ENCODE peak calls at places on chromosomes 5 and 9, in nine cellular contexts. A is stomach, Z is breast epithelium, B is Panc1, X is GM23338, R is suprapubic skin, C is spleen, F is endothelial cell of umbilical vein, N is sigmoid colon. E is an unnamed sample.

GRCh38 chr5:180471866-180472265 is 22.3 kb upstream of the CNOT6 start:
- DNase-seq in B (no peak), Z (no peak), N (no peak), X (no peak), F (no peak), A (peak), C (peak), R (peak), E (no peak)

GRCh38 chr9:4298255-4299005 is 1.4 kb downstream of the GLIS3 start:
- DNase-seq in X (peak), R (peak), Z (peak), C (no peak), N (peak), A (peak), F (peak), B (no peak), E (no peak)

GRCh38 chr5:61030163-61030482 is 85.1 kb downstream of the NDUFAF2 start:
- DNase-seq in X (no peak), B (no peak), C (no peak), N (no peak), F (no peak), Z (no peak), A (no peak), R (no peak), E (no peak)

GRCh38 chr9:37582548-37583157 is 6.5 kb upstream of the FBXO10 start:
- DNase-seq in R (no peak), A (no peak), N (no peak), F (peak), Z (no peak), X (peak), B (peak), C (no peak), E (no peak)

GRCh38 chr9:91558879-91559278 is 135.2 kb upstream of the NFIL3 start:
- DNase-seq in C (no peak), F (no peak), X (no peak), A (no peak), B (no peak), Z (no peak), N (no peak), R (no peak), E (no peak)

GRCh38 chr9:20593131-20593530 is 29.2 kb downstream of the MLLT3 start:
- DNase-seq in C (no peak), Z (no peak), F (no peak), N (no peak), X (no peak), B (no peak), A (no peak), R (no peak), E (no peak)

GRCh38 chr5:145130996-145131395 is 704.1 kb downstream of the PRELID2 start:
- DNase-seq in A (no peak), R (no peak), B (no peak), F (no peak), Z (no peak), C (no peak), X (peak), N (no peak), E (no peak)

GRCh38 chr9:124665391-124666058 is 105.6 kb downstream of the NR6A1 start:
- DNase-seq in Z (no peak), C (no peak), B (no peak), X (no peak), A (no peak), N (no peak), F (peak), R (no peak), E (no peak)

GRCh38 chr9:4079906-4080305 is 220.0 kb downstream of the GLIS3 start:
- DNase-seq in A (no peak), B (no peak), R (no peak), Z (no peak), F (no peak), X (no peak), C (no peak), N (no peak), E (no peak)

GRCh38 chr9:135524130-135524861 is 3.1 kb downstream of the LCN1 start:
- DNase-seq in X (no peak), F (no peak), Z (no peak), R (peak), C (no peak), A (peak), B (no peak), N (peak), E (no peak)

GRCh38 chr5:76785493-76785892 is 33.3 kb upstream of the F2RL1 start:
- DNase-seq in X (no peak), A (no peak), R (no peak), F (peak), N (no peak), Z (no peak), C (no peak), B (no peak), E (no peak)

GRCh38 chr5:179211076-179211475 is 134.2 kb downstream of the ADAMTS2 start:
- DNase-seq in N (no peak), C (no peak), B (no peak), A (no peak), R (no peak), X (no peak), F (no peak), Z (no peak), E (no peak)

GRCh38 chr5:141192110-141192725 is at the start of gene PCDHB10:
- DNase-seq in C (no peak), A (no peak), Z (no peak), R (no peak), X (peak), N (peak), F (peak), B (no peak), E (no peak)

GRCh38 chr5:136754216-136754615 is 388.9 kb upstream of the TRPC7 start:
- DNase-seq in Z (no peak), R (no peak), F (no peak), A (no peak), C (no peak), B (no peak), X (no peak), N (no peak), E (no peak)

GRCh38 chr5:31944683-31945445 is 229.3 kb downstream of the GOLPH3 start:
- DNase-seq in Z (no peak), X (no peak), R (no peak), F (no peak), C (no peak), B (no peak), N (no peak), A (peak), E (no peak)
- TF ChIP-seq POLR2AphosphoS5 in Z (no peak), X (no peak), R (no peak), F (no peak), C (no peak), B (no peak), N (no peak), A (no peak), E (no peak)

DNA sequence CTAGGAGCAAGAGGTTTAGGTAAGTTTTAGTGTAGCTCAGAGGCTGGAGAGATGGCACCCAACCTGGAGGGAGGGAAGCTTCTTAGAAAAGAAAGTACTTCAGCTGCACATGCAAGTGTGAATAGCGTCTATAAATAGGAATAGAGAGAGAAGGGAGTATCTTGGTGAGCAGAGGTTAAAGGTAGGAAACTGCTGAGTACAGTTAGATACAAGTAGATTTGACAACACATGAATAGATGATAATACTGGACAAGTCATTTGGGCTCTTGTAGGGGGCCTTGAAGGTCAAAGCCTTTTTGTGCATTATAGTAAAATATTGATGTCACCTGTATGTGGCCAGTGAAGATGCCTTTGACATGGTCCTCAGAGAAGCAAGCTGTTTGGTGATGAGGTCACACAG is 34.2 kb downstream of the ANP32B start:
- DNase-seq in N (no peak), Z (no peak), R (no peak), X (no peak), F (no peak), A (no peak), B (no peak), C (no peak), E (no peak)
- TF ChIP-seq POLR2AphosphoS5 in N (no peak), Z (no peak), R (no peak), X (no peak), F (no peak), A (no peak), B (no peak), C (no peak), E (no peak)

DNA sequence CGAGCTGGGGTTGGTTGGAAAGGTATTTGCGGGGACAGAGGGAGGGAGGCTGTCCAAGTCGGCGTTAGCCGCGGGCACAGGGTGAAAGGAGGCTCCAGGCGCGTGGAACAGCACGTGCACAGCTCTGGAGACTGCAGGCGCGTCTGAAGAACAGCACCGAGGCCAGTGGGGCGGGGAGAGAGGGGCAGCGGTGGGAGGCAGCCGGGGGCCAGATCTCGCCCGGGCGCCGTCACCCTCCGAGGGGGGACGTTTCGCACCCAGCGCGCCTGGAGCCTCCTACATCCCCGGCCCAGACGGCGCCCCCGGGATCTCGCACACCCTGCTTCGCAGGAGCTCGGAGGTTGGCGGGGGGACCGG is 79.6 kb downstream of the NTNG2 start:
- DNase-seq in A (no peak), R (no peak), F (no peak), B (no peak), C (no peak), N (no peak), Z (no peak), X (no peak), E (no peak)
- TF ChIP-seq POLR2AphosphoS5 in A (peak), R (no peak), F (no peak), B (no peak), C (peak), N (peak), Z (no peak), X (no peak), E (no peak)

DNA sequence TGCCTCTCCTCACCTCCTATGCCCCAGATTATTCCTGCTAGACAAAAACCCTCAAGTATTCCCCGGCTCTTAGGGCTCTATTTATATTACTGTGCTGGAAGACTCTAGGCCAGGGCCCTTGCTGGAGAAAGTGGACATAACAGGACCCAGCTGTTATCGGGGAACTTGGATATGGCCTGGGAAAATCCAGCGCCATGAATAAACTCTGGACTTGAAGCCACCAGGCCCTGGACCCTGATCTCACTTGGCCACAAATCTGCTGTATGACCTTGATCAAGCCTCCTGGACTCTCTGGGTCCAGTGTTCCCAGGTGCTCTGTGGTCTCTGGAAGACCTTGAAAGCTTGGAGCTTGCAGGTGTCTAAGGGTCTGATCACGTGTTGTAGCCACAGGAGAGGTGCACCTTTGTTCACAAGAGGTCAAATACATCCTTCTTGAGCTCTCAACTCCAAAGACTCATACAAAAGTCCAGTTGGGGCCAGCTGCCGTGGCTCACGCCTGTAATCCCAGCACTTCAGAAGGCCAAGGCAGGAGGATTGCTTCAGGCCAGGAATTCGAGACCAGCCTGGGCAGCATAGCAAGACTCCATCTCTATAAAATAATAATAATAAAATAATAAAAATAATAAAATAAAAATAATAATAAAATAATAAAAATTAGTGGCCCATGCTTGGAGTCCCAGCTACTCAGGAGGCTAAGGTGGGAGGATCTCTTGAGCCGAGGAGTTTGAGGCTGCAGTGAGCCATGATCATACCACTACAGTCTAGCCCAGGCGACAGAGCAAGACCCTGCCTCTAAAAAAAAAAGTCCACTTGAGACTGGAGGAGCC is 26.5 kb downstream of the COL27A1 start:
- DNase-seq in B (no peak), C (peak), Z (no peak), N (peak), F (no peak), X (no peak), A (no peak), R (no peak), E (no peak)
- TF ChIP-seq POLR2AphosphoS5 in B (no peak), C (no peak), Z (no peak), N (no peak), F (no peak), X (no peak), A (no peak), R (no peak), E (no peak)

DNA sequence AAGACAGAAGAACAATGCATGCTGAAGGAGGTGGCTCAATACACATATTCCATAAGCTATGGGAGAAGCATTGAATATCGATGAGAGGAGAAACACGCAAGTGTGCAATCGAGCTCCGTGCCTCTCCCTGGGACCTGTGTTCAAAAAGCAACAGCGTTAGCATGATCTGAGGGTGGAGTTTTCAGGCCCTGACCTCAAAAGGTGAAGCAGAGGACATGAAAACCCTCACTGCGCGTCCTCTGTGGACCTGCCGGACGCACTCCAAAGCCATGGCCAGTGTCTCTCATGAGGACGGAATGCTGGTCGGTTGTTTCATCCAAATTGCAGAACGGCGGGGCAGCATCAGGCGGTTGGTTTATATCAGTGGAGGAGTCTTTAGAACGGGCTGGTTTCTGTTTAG is 67.7 kb downstream of the ANKRD33B start:
- DNase-seq in C (no peak), X (no peak), F (no peak), R (no peak), N (peak), B (no peak), Z (no peak), A (no peak), E (no peak)
- TF ChIP-seq POLR2AphosphoS5 in C (no peak), X (no peak), F (no peak), R (no peak), N (no peak), B (no peak), Z (no peak), A (no peak), E (no peak)

DNA sequence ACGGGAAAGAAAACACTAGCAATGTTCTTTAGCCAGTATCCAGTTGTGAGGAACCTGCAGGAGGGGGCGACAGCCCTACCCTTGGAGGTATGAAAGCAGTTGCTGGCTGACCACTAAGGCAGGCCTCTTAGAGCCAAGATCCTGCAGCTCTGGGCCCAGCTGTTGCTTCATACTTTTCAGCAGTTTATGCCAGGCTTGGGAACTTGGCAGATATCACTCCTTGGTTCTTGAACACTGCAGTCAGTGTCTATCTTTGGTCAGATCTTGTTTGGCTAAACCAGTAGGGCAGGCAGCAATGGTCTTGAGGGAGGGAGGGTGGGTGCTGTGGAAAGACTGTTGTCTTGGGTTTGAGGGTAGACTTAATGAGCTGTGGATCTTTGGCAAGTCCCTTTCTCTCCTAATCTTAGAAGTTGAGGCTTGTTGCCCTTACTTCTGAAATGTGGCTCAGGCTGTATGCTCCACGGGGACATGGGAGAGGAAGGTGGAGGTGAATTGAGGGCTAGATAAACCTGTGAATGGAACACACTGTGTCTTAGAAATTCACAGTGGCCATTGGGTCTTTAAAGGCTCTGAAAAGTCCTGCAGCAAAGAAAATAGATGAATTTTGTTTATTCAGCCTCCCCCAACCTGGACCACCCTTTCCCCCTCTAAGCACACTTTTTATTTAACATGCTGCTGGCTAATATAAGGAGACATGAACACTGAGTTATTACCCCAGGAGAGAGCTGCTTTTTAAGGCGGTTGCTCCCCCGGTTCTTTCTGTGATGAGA is 37.5 kb downstream of the ZNF618 start:
- DNase-seq in C (no peak), F (no peak), X (no peak), N (no peak), Z (peak), A (peak), R (no peak), B (no peak), E (no peak)
- TF ChIP-seq POLR2AphosphoS5 in C (no peak), F (no peak), X (no peak), N (no peak), Z (no peak), A (no peak), R (no peak), B (no peak), E (no peak)

GRCh38 chr9:72888032-72888431 is 64.8 kb downstream of the ALDH1A1 start:
- DNase-seq in N (no peak), C (no peak), X (no peak), B (no peak), R (no peak), Z (no peak), F (no peak), A (no peak), E (no peak)

GRCh38 chr9:72886386-72886785 is 66.5 kb downstream of the ALDH1A1 start:
- DNase-seq in A (no peak), C (no peak), N (no peak), R (no peak), F (no peak), Z (no peak), B (no peak), X (no peak), E (no peak)

GRCh38 chr9:72884521-72884920 is 68.3 kb downstream of the ALDH1A1 start:
- DNase-seq in R (no peak), A (no peak), N (no peak), C (no peak), Z (no peak), X (no peak), F (no peak), B (no peak), E (no peak)

GRCh38 chr9:72891043-72891442 is 61.8 kb downstream of the ALDH1A1 start:
- DNase-seq in F (no peak), X (no peak), R (no peak), C (no peak), Z (no peak), N (no peak), A (no peak), B (no peak), E (no peak)

GRCh38 chr9:72888943-72889342 is 63.9 kb downstream of the ALDH1A1 start:
- DNase-seq in B (no peak), N (no peak), Z (no peak), F (no peak), A (no peak), C (no peak), R (no peak), X (no peak), E (no peak)
- TF ChIP-seq POLR2AphosphoS5 in B (no peak), N (no peak), Z (no peak), F (no peak), A (no peak), C (no peak), R (no peak), X (no peak), E (no peak)

GRCh38 chr9:137679695-137680305 is 61.0 kb downstream of the EHMT1 start:
- DNase-seq in X (no peak), C (peak), A (no peak), Z (no peak), N (no peak), B (no peak), R (no peak), F (peak), E (no peak)

GRCh38 chr9:137676998-137677397 is 58.2 kb downstream of the EHMT1 start:
- DNase-seq in X (no peak), C (peak), F (no peak), B (no peak), N (peak), R (no peak), Z (no peak), A (no peak), E (no peak)

GRCh38 chr9:137680445-137681358 is 61.9 kb downstream of the EHMT1 start:
- DNase-seq in C (peak), R (no peak), B (no peak), A (no peak), N (no peak), Z (no peak), X (no peak), F (no peak), E (no peak)

GRCh38 chr9:137678202-137678601 is 59.4 kb downstream of the EHMT1 start:
- DNase-seq in F (no peak), B (no peak), N (no peak), C (peak), A (no peak), R (no peak), X (no peak), Z (no peak), E (no peak)

DNA sequence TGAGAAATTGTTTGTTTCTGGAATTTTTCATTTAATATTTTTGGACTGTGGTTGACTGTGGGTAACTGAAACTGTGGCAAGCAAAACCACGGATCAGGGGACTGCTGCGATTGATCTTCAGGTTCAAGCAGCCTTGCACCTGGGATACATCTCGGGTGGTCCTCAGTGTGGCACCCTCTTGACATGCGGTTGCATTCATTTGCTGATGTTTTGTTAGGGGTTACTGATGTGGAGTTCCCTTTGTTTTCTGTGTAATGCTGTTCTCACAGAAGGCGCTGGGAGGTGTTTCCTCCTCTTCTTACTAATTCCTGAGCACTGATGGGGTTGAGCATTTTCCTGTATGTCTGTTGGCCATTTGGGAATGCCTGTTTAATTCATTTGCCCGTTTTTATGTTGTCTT is 60.4 kb downstream of the EHMT1 start:
- DNase-seq in N (no peak), Z (no peak), A (no peak), X (peak), C (peak), F (peak), R (no peak), B (no peak), E (no peak)
- TF ChIP-seq POLR2AphosphoS5 in N (no peak), Z (no peak), A (no peak), X (no peak), C (no peak), F (no peak), R (no peak), B (no peak), E (no peak)